ENCODE peak calls at places on chromosomes 7 and 10, in four cellular contexts. C is HepG2, I is K562, Y is H1. H is an unnamed sample.

GRCh38 chr7:124667312-124667711 is 98.3 kb downstream of the GPR37 start:
- DNase-seq in C (no peak), I (no peak), Y (no peak), H (no peak)

GRCh38 chr10:31698169-31698890 is 230.3 kb downstream of the ARHGAP12 start:
- DNase-seq in I (no peak), C (no peak), Y (no peak), H (no peak)

GRCh38 chr10:31103096-31103495 is 71.4 kb upstream of the ZNF438 start:
- DNase-seq in Y (peak; percentile 41), I (no peak), C (no peak), H (no peak)

GRCh38 chr7:15306286-15306685 is 255.5 kb downstream of the AGMO start:
- DNase-seq in Y (no peak), C (no peak), I (no peak), H (no peak)

GRCh38 chr7:90666186-90666585 is 70.1 kb downstream of the CDK14 start:
- DNase-seq in Y (no peak), C (no peak), I (no peak), H (no peak)

GRCh38 chr7:132825222-132825621 is 249.0 kb upstream of the PLXNA4 start:
- DNase-seq in I (no peak), Y (no peak), C (no peak), H (no peak)

GRCh38 chr10:17430647-17431355 is 23.6 kb downstream of the ST8SIA6 start:
- DNase-seq in I (peak; percentile 89), C (peak; percentile 30), Y (peak; percentile 83), H (peak; percentile 54)

GRCh38 chr7:98810166-98810802 is 59.5 kb downstream of the TMEM130 start:
- DNase-seq in C (no peak), Y (no peak), I (no peak), H (no peak)

GRCh38 chr10:114492351-114493037 is 88.2 kb upstream of the AFAP1L2 start:
- DNase-seq in C (no peak), I (no peak), Y (no peak), H (no peak)

GRCh38 chr7:15581352-15581951 is 19.6 kb upstream of the AGMO start:
- DNase-seq in Y (no peak), C (no peak), I (no peak), H (no peak)

GRCh38 chr7:116122972-116123595 is 87.3 kb upstream of the TES start:
- DNase-seq in Y (no peak), C (peak; percentile 20), I (peak; percentile 40), H (peak; percentile 32)

GRCh38 chr7:116802784-116803183 is 59.6 kb upstream of the CAPZA2 start:
- DNase-seq in I (peak; percentile 72), C (peak; percentile 56), Y (no peak), H (peak; percentile 63)

GRCh38 chr7:56218510-56218909 is 102.3 kb upstream of the NUPR2 start:
- DNase-seq in Y (no peak), C (no peak), I (no peak), H (no peak)

GRCh38 chr7:44486001-44486400 is 4.5 kb downstream of the NUDCD3 start:
- DNase-seq in Y (no peak), I (no peak), C (no peak), H (no peak)

GRCh38 chr10:100970914-100971811 is 1.9 kb downstream of the SEMA4G start:
- DNase-seq in Y (no peak), I (no peak), C (peak; percentile 99), H (no peak)

GRCh38 chr7:157949711-157950110 is 612.9 kb downstream of the DNAJB6 start:
- DNase-seq in I (no peak), Y (no peak), C (no peak), H (peak; percentile 33)

GRCh38 chr10:35027567-35027966 is 62.6 kb downstream of the CUL2 start:
- DNase-seq in I (no peak), Y (no peak), C (peak; percentile 12), H (no peak)

GRCh38 chr7:131498237-131498885 is 58.1 kb downstream of the PODXL start:
- DNase-seq in I (no peak), Y (no peak), C (no peak), H (no peak)

GRCh38 chr10:1094112-1095057 is 38.2 kb downstream of the WDR37 start:
- DNase-seq in Y (no peak), C (no peak), I (no peak), H (no peak)

GRCh38 chr10:122422266-122422980 is 32.0 kb upstream of the ARMS2 start:
- DNase-seq in Y (no peak), C (no peak), I (no peak), H (no peak)

GRCh38 chr10:6665847-6666246 is 85.8 kb upstream of the PRKCQ start:
- DNase-seq in C (no peak), I (peak; percentile 10), Y (no peak), H (no peak)

GRCh38 chr7:5629941-5630340 is 151.5 kb downstream of the RNF216 start:
- DNase-seq in C (no peak), Y (peak; percentile 46), I (no peak), H (peak; percentile 7)

GRCh38 chr7:139630643-139631519 is 107.4 kb downstream of the CLEC2L start:
- DNase-seq in C (no peak), I (peak; percentile 76), Y (no peak), H (no peak)

GRCh38 chr10:30197186-30197585 is 137.8 kb upstream of the JCAD start:
- DNase-seq in I (no peak), Y (no peak), C (no peak), H (no peak)

GRCh38 chr7:37666026-37666780 is 17.4 kb upstream of the GPR141 start:
- DNase-seq in I (no peak), C (no peak), Y (no peak), H (no peak)

GRCh38 chr10:131201741-131202515 is 109.6 kb downstream of the TCERG1L start:
- DNase-seq in Y (no peak), I (no peak), C (no peak), H (no peak)

GRCh38 chr7:140018125-140019043 is 44.4 kb downstream of the PARP12 start:
- DNase-seq in C (no peak), Y (no peak), I (no peak), H (no peak)

GRCh38 chr7:36278767-36279171 is 110.9 kb upstream of the ANLN start:
- DNase-seq in C (no peak), I (no peak), Y (no peak), H (no peak)
- TF ChIP-seq ATF3 in C (no peak), I (no peak), Y (no peak), H (no peak)

DNA sequence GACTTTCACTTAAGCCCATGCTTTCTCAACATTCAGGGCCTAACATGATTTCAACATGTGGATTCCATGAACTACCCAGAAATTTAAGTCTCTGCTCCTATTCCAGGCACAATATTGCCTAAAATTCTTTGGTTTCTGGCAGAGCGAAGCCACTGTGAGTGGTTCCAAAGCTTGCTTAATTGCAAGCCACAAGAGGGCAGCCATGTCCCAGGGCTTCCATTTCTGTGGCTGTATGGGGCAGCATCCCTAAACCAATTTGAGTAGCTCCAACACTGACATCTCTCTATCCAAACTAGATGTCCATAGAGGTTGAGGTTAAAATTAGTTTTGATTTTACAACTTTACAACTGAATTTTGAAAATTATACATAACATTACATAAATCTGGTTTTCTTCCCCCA is 56.3 kb upstream of the MDFIC start:
- DNase-seq in I (peak; percentile 2), C (peak; percentile 8), Y (peak; percentile 55), H (peak; percentile 46)
- TF ChIP-seq YY1 in I (no peak), C (no peak), Y (no peak), H (peak; percentile 25)

GRCh38 chr7:134515569-134516468 is 11.5 kb upstream of the AKR1B10 start:
- DNase-seq in I (no peak), C (no peak), Y (peak; percentile 13), H (peak; percentile 68)
- TF ChIP-seq ATF3 in I (no peak), C (no peak), Y (no peak), H (no peak)

DNA sequence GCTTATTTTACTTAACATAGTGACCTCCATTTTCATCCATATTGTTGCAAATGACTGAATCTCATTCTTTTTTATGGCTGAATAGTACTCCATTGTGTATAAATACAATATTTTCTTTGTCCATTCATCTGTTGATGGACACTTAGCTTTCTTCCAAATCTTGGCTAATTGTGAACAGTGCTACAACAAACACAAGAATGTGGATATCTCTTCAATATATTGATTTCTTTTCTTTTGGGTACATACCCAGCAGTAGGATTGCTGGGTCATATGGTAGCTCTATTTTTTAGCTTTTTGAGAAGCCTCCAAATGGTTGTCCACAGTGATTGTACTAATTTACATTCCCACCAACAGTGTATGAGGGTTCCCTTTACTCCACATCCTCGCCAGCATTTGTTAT is 58.0 kb downstream of the CREB5 start:
- DNase-seq in C (no peak), Y (no peak), I (no peak), H (no peak)
- TF ChIP-seq YY1 in C (no peak), Y (no peak), I (no peak), H (no peak)